ENCODE peak calls at places on chromosomes 12 and 14, in eight cellular contexts. B, U, Z, C, Y, P, T and O are unnamed samples.

GRCh38 chr14:45038256-45038655 is 45.7 kb upstream of the PRPF39 start:
- DNase-seq in B (no peak), U (no peak), Z (no peak), C (no peak), Y (no peak), P (no peak), T (no peak), O (no peak)

GRCh38 chr14:61525293-61526011 is 169.9 kb upstream of the HIF1A start:
- DNase-seq in B (peak; percentile 49), U (peak; percentile 73), Z (peak; percentile 67), C (peak; percentile 91), Y (no peak), P (no peak), T (no peak), O (peak; percentile 37)

GRCh38 chr12:96083020-96083489 is 47.7 kb upstream of the LTA4H start:
- DNase-seq in B (no peak), U (no peak), Z (no peak), C (no peak), Y (no peak), P (no peak), T (no peak), O (peak; percentile 11)

GRCh38 chr14:100724061-100724460 is 2.6 kb upstream of the DLK1 start:
- DNase-seq in B (no peak), U (no peak), Z (no peak), C (peak; percentile 33), Y (no peak), P (no peak), T (no peak), O (no peak)

GRCh38 chr14:95222870-95223398 is 65.6 kb upstream of the DICER1 start:
- DNase-seq in B (no peak), U (no peak), Z (peak; percentile 75), C (no peak), Y (no peak), P (no peak), T (no peak), O (no peak)

GRCh38 chr12:541676-542289 is 82.0 kb downstream of the B4GALNT3 start:
- DNase-seq in B (no peak), U (no peak), Z (no peak), C (peak; percentile 76), Y (no peak), P (no peak), T (no peak), O (no peak)

GRCh38 chr12:50786498-50787231 is 22.8 kb downstream of the ATF1 start:
- DNase-seq in B (no peak), U (no peak), Z (peak; percentile 91), C (no peak), Y (no peak), P (no peak), T (no peak), O (peak; percentile 100)

GRCh38 chr12:96420255-96420930 is 20.2 kb upstream of the CDK17 start:
- DNase-seq in B (no peak), U (no peak), Z (no peak), C (no peak), Y (no peak), P (no peak), T (no peak), O (no peak)

GRCh38 chr14:103707329-103708263 is 7.7 kb downstream of the XRCC3 start:
- DNase-seq in B (no peak), U (no peak), Z (no peak), C (no peak), Y (no peak), P (no peak), T (no peak), O (no peak)

GRCh38 chr14:89027097-89027740 is 202.8 kb downstream of the TTC8 start:
- DNase-seq in B (peak; percentile 43), U (peak; percentile 60), Z (peak; percentile 41), C (peak; percentile 93), Y (peak; percentile 56), P (peak; percentile 42), T (peak; percentile 44), O (peak; percentile 26)

GRCh38 chr12:12079291-12079690 is 8.6 kb downstream of the BCL2L14 start:
- DNase-seq in B (no peak), U (no peak), Z (peak; percentile 27), C (no peak), Y (no peak), P (no peak), T (no peak), O (no peak)

GRCh38 chr12:67366530-67367196 is 97.5 kb downstream of the CAND1 start:
- DNase-seq in B (no peak), U (no peak), Z (peak; percentile 53), C (no peak), Y (no peak), P (no peak), T (no peak), O (no peak)

GRCh38 chr12:55718020-55718419 is 2.2 kb upstream of the RDH5 start:
- DNase-seq in B (no peak), U (peak; percentile 24), Z (no peak), C (peak; percentile 20), Y (no peak), P (no peak), T (no peak), O (no peak)

GRCh38 chr14:53894456-53894855 is 62.2 kb downstream of the BMP4 start:
- DNase-seq in B (no peak), U (no peak), Z (peak; percentile 83), C (no peak), Y (no peak), P (no peak), T (no peak), O (peak; percentile 65)

GRCh38 chr12:27940756-27941402 is 31.7 kb downstream of the PTHLH start:
- DNase-seq in B (peak; percentile 62), U (peak; percentile 66), Z (peak; percentile 83), C (peak; percentile 94), Y (peak; percentile 63), P (peak; percentile 54), T (peak; percentile 99), O (peak; percentile 28)

GRCh38 chr14:52112336-52113018 is 43.6 kb upstream of the NID2 start:
- DNase-seq in B (no peak), U (no peak), Z (peak; percentile 40), C (no peak), Y (no peak), P (no peak), T (no peak), O (no peak)

GRCh38 chr14:68596701-68597100 is 196.2 kb downstream of the ZFP36L1 start:
- DNase-seq in B (no peak), U (no peak), Z (no peak), C (no peak), Y (no peak), P (no peak), T (no peak), O (no peak)

GRCh38 chr12:2023365-2023764 is 19.1 kb upstream of the DCP1B start:
- DNase-seq in B (no peak), U (no peak), Z (no peak), C (no peak), Y (no peak), P (no peak), T (no peak), O (no peak)

GRCh38 chr12:28884861-28885260 is 264.2 kb upstream of the FAR2 start:
- DNase-seq in B (no peak), U (no peak), Z (no peak), C (no peak), Y (no peak), P (no peak), T (no peak), O (no peak)

GRCh38 chr12:2281446-2281845 is 228.7 kb downstream of the CACNA1C start:
- DNase-seq in B (no peak), U (no peak), Z (no peak), C (no peak), Y (no peak), P (no peak), T (no peak), O (no peak)

GRCh38 chr12:52171950-52172512 is 19.8 kb downstream of the KRT80 start:
- DNase-seq in B (no peak), U (no peak), Z (no peak), C (no peak), Y (peak; percentile 31), P (no peak), T (no peak), O (no peak)

GRCh38 chr12:85779768-85780167 is 56.4 kb downstream of the RASSF9 start:
- DNase-seq in B (no peak), U (no peak), Z (no peak), C (no peak), Y (no peak), P (no peak), T (no peak), O (no peak)

GRCh38 chr14:34003691-34004090 is 52.8 kb upstream of the EGLN3 start:
- DNase-seq in B (no peak), U (no peak), Z (no peak), C (no peak), Y (no peak), P (no peak), T (no peak), O (no peak)

GRCh38 chr14:64723691-64724577 is 19.7 kb downstream of the PLEKHG3 start:
- DNase-seq in B (no peak), U (no peak), Z (no peak), C (peak; percentile 86), Y (no peak), P (no peak), T (no peak), O (no peak)

GRCh38 chr12:132522586-132523380 is 32.8 kb downstream of the FBRSL1 start:
- DNase-seq in B (no peak), U (no peak), Z (no peak), C (no peak), Y (no peak), P (no peak), T (peak; percentile 47), O (no peak)

GRCh38 chr12:94507455-94507854 is 47.8 kb upstream of the CEP83 start:
- DNase-seq in B (no peak), U (no peak), Z (no peak), C (no peak), Y (no peak), P (no peak), T (no peak), O (no peak)

GRCh38 chr12:113086249-113087164 is 30.0 kb downstream of the DTX1 start:
- DNase-seq in B (no peak), U (no peak), Z (no peak), C (no peak), Y (no peak), P (no peak), T (no peak), O (no peak)

GRCh38 chr14:100980823-100981222 is 77.3 kb upstream of the RTL1 start:
- DNase-seq in B (no peak), U (no peak), Z (no peak), C (no peak), Y (no peak), P (no peak), T (no peak), O (no peak)

GRCh38 chr12:40569626-40570179 is 122.5 kb upstream of the CNTN1 start:
- DNase-seq in B (no peak), U (no peak), Z (no peak), C (no peak), Y (no peak), P (no peak), T (no peak), O (no peak)

GRCh38 chr12:34402228-34402898 is 380.1 kb downstream of the ALG10 start:
- DNase-seq in B (no peak), U (peak; percentile 4), Z (no peak), C (peak; percentile 70), Y (no peak), P (no peak), T (no peak), O (no peak)

GRCh38 chr12:77225373-77225772 is 160.0 kb upstream of the E2F7 start:
- DNase-seq in B (no peak), U (no peak), Z (no peak), C (no peak), Y (no peak), P (no peak), T (no peak), O (no peak)

GRCh38 chr12:12870454-12870853 is 20.9 kb upstream of the GPRC5A start:
- DNase-seq in B (no peak), U (no peak), Z (peak; percentile 96), C (no peak), Y (no peak), P (no peak), T (no peak), O (peak; percentile 98)

GRCh38 chr12:28868414-28868813 is 280.7 kb upstream of the FAR2 start:
- DNase-seq in B (no peak), U (no peak), Z (no peak), C (no peak), Y (no peak), P (no peak), T (no peak), O (no peak)

GRCh38 chr12:67915335-67915851 is 73.9 kb upstream of the IFNG-AS1 start:
- DNase-seq in B (no peak), U (no peak), Z (no peak), C (peak; percentile 61), Y (no peak), P (no peak), T (no peak), O (no peak)